ENCODE peak calls at places on chromosomes 2 and 18, in seven cellular contexts. A is frontal cortex, U is NCI-H1694 treated with DMSO at 0.1 percent for 48 hours, E is hepatocyte, R is activated T-helper 1 cell treated with Interleukin-2 at 50 U/mL for 16 hours, H is psoas muscle, P is GM13976. Y is an unnamed sample.

GRCh38 chr2:152335851-152336102 is 803 bp downstream of the FMNL2 start:
- DNase-seq in A (peak), U (no peak), E (no peak), R (no peak), H (no peak), P (peak), Y (peak)

GRCh38 chr2:208546860-208547650 is 140.5 kb downstream of the PTH2R start:
- DNase-seq in A (no peak), U (no peak), E (no peak), R (no peak), H (no peak), P (no peak), Y (no peak)

GRCh38 chr2:226611196-226611943 is 188.2 kb downstream of the IRS1 start:
- DNase-seq in A (no peak), U (no peak), E (no peak), R (no peak), H (no peak), P (no peak), Y (no peak)

GRCh38 chr18:67477522-67477921 is 39.0 kb downstream of the DSEL start:
- DNase-seq in A (no peak), U (no peak), E (no peak), R (no peak), H (no peak), P (no peak), Y (no peak)

GRCh38 chr2:135052997-135053474 is 944 bp downstream of the RAB3GAP1 start:
- DNase-seq in A (no peak), U (no peak), E (no peak), R (no peak), H (no peak), P (peak), Y (no peak)

GRCh38 chr2:136248242-136248641 is 130.3 kb upstream of the CXCR4 start:
- DNase-seq in A (no peak), U (no peak), E (peak), R (no peak), H (no peak), P (no peak), Y (no peak)

GRCh38 chr2:88448248-88448647 is 4.2 kb downstream of the FOXI3 start:
- DNase-seq in A (no peak), U (no peak), E (no peak), R (no peak), H (no peak), P (no peak), Y (no peak)

GRCh38 chr2:238285653-238286082 is 2.7 kb downstream of the PER2 start:
- DNase-seq in A (no peak), U (no peak), E (peak), R (no peak), H (peak), P (no peak), Y (peak)

GRCh38 chr2:127415593-127416485 is 2.4 kb upstream of the PROC start:
- DNase-seq in A (no peak), U (peak), E (peak), R (peak), H (peak), P (peak), Y (peak)

GRCh38 chr2:50344509-50345106 is 687.3 kb downstream of the NRXN1 start:
- DNase-seq in A (no peak), U (no peak), E (no peak), R (no peak), H (no peak), P (no peak), Y (no peak)

GRCh38 chr2:15809504-15809903 is 130.8 kb upstream of the MYCN start:
- DNase-seq in A (no peak), U (no peak), E (no peak), R (no peak), H (no peak), P (no peak), Y (no peak)

GRCh38 chr2:221124542-221125235 is 447.4 kb downstream of the EPHA4 start:
- DNase-seq in A (no peak), U (peak), E (no peak), R (no peak), H (no peak), P (no peak), Y (peak)

GRCh38 chr2:29050591-29050990 is 23.7 kb downstream of the PCARE start:
- DNase-seq in A (no peak), U (no peak), E (no peak), R (no peak), H (no peak), P (no peak), Y (no peak)

GRCh38 chr2:5740073-5740472 is 47.9 kb downstream of the SOX11 start:
- DNase-seq in A (no peak), U (no peak), E (no peak), R (no peak), H (no peak), P (no peak), Y (no peak)

GRCh38 chr2:187982668-187983067 is 309.0 kb upstream of the GULP1 start:
- DNase-seq in A (no peak), U (no peak), E (peak), R (no peak), H (no peak), P (peak), Y (no peak)

GRCh38 chr18:23825978-23826405 is 136.7 kb downstream of the LAMA3 start:
- DNase-seq in A (no peak), U (no peak), E (peak), R (no peak), H (peak), P (no peak), Y (no peak)

GRCh38 chr2:147989809-147990403 is 30.6 kb downstream of the ORC4 start:
- DNase-seq in A (peak), U (peak), E (peak), R (no peak), H (no peak), P (peak), Y (no peak)

GRCh38 chr2:71611781-71612545 is 158.6 kb downstream of the DYSF start:
- DNase-seq in A (no peak), U (no peak), E (no peak), R (no peak), H (peak), P (no peak), Y (no peak)

GRCh38 chr18:13453714-13454113 is 235.2 kb downstream of the LDLRAD4 start:
- DNase-seq in A (no peak), U (no peak), E (no peak), R (no peak), H (no peak), P (no peak), Y (no peak)

GRCh38 chr2:183996825-183997823 is 601.2 kb upstream of the ZNF804A start:
- DNase-seq in A (no peak), U (peak), E (peak), R (no peak), H (no peak), P (no peak), Y (no peak)

Y was measured in heart right ventricle.